ENCODE peak calls at places on chromosomes 16 and 17, in seven cellular contexts. One of them, this sample, is unnamed. For H3K9me3, the result is how much of the 10 kb centered on the place peaks cover.

GRCh38 chr17:34519286-34519685 is 60.1 kb upstream of the TMEM132E start:
- DNase-seq in AG04450: no peak
- DNase-seq in OCI-LY7: peak
- DNase-seq in neural progenitor cell: peak
- DNase-seq in IMR-90: no peak
- DNase-seq in thoracic aorta: no peak
- DNase-seq in adipocyte: no peak
- DNase-seq in this sample: no peak

GRCh38 chr17:9887521-9887920 is 17.6 kb downstream of the RCVRN start:
- DNase-seq in AG04450: no peak
- DNase-seq in thoracic aorta: no peak
- DNase-seq in IMR-90: no peak
- DNase-seq in neural progenitor cell: no peak
- DNase-seq in OCI-LY7: no peak
- DNase-seq in adipocyte: no peak
- DNase-seq in this sample: no peak

GRCh38 chr16:57591870-57592485 is 36.5 kb upstream of the ADGRG1 start:
- DNase-seq in IMR-90: no peak
- DNase-seq in neural progenitor cell: no peak
- DNase-seq in AG04450: no peak
- DNase-seq in adipocyte: no peak
- DNase-seq in OCI-LY7: no peak
- DNase-seq in thoracic aorta: no peak
- DNase-seq in this sample: no peak

GRCh38 chr16:67157892-67158635 is 1.6 kb downstream of the TRADD start:
- DNase-seq in IMR-90: no peak
- DNase-seq in thoracic aorta: no peak
- DNase-seq in OCI-LY7: no peak
- DNase-seq in AG04450: no peak
- DNase-seq in neural progenitor cell: no peak
- DNase-seq in adipocyte: no peak
- DNase-seq in this sample: no peak

GRCh38 chr16:89015271-89015859 is 38.4 kb upstream of the CBFA2T3 start:
- DNase-seq in adipocyte: no peak
- DNase-seq in OCI-LY7: no peak
- DNase-seq in AG04450: no peak
- DNase-seq in neural progenitor cell: no peak
- DNase-seq in thoracic aorta: no peak
- DNase-seq in IMR-90: no peak
- DNase-seq in this sample: no peak

GRCh38 chr17:41354538-41354937 is 3.9 kb upstream of the KRT33A start:
- DNase-seq in adipocyte: no peak
- DNase-seq in neural progenitor cell: no peak
- DNase-seq in OCI-LY7: no peak
- DNase-seq in AG04450: no peak
- DNase-seq in IMR-90: no peak
- DNase-seq in thoracic aorta: no peak
- DNase-seq in this sample: no peak

GRCh38 chr17:40341808-40342574 is 22.5 kb downstream of the GJD3 start:
- DNase-seq in neural progenitor cell: peak
- DNase-seq in adipocyte: peak
- DNase-seq in OCI-LY7: no peak
- DNase-seq in thoracic aorta: no peak
- DNase-seq in IMR-90: peak
- DNase-seq in AG04450: no peak
- DNase-seq in this sample: peak

GRCh38 chr16:77590707-77591106 is 131.6 kb upstream of the NUDT7 start:
- DNase-seq in AG04450: no peak
- DNase-seq in OCI-LY7: no peak
- DNase-seq in neural progenitor cell: no peak
- DNase-seq in thoracic aorta: no peak
- DNase-seq in adipocyte: no peak
- DNase-seq in IMR-90: no peak
- DNase-seq in this sample: no peak

GRCh38 chr17:31533546-31534155 is 142.2 kb downstream of the RAB11FIP4 start:
- DNase-seq in adipocyte: peak
- DNase-seq in neural progenitor cell: peak
- DNase-seq in thoracic aorta: no peak
- DNase-seq in OCI-LY7: peak
- DNase-seq in IMR-90: peak
- DNase-seq in AG04450: peak
- DNase-seq in this sample: peak

GRCh38 chr17:7956208-7956965 is 24.4 kb downstream of the CNTROB start:
- DNase-seq in adipocyte: peak
- DNase-seq in AG04450: no peak
- DNase-seq in IMR-90: peak
- DNase-seq in thoracic aorta: no peak
- DNase-seq in OCI-LY7: no peak
- DNase-seq in neural progenitor cell: no peak
- DNase-seq in this sample: peak

GRCh38 chr17:31480067-31480466 is 88.6 kb downstream of the RAB11FIP4 start:
- DNase-seq in thoracic aorta: no peak
- DNase-seq in IMR-90: no peak
- DNase-seq in neural progenitor cell: no peak
- DNase-seq in adipocyte: no peak
- DNase-seq in OCI-LY7: no peak
- DNase-seq in AG04450: no peak
- DNase-seq in this sample: no peak

GRCh38 chr17:77869041-77869595 is 89.4 kb upstream of the TNRC6C start:
- DNase-seq in adipocyte: no peak
- DNase-seq in neural progenitor cell: no peak
- DNase-seq in thoracic aorta: no peak
- DNase-seq in OCI-LY7: no peak
- DNase-seq in AG04450: no peak
- DNase-seq in IMR-90: no peak
- DNase-seq in this sample: no peak

GRCh38 chr17:51015145-51015558 is 105.5 kb downstream of the SPAG9 start:
- DNase-seq in adipocyte: peak
- DNase-seq in thoracic aorta: no peak
- DNase-seq in neural progenitor cell: no peak
- DNase-seq in OCI-LY7: no peak
- DNase-seq in IMR-90: peak
- DNase-seq in AG04450: no peak
- DNase-seq in this sample: peak

GRCh38 chr17:72404872-72405271 is 284.1 kb downstream of the SOX9 start:
- DNase-seq in thoracic aorta: no peak
- DNase-seq in AG04450: no peak
- DNase-seq in adipocyte: peak
- DNase-seq in neural progenitor cell: no peak
- DNase-seq in IMR-90: peak
- DNase-seq in OCI-LY7: no peak
- DNase-seq in this sample: no peak

GRCh38 chr17:78391843-78392242 is 13.4 kb downstream of the PGS1 start:
- DNase-seq in thoracic aorta: no peak
- DNase-seq in adipocyte: peak
- DNase-seq in OCI-LY7: no peak
- DNase-seq in AG04450: no peak
- DNase-seq in neural progenitor cell: no peak
- DNase-seq in IMR-90: peak
- DNase-seq in this sample: peak

GRCh38 chr17:32187276-32187675 is 45.0 kb downstream of the RHOT1 start:
- DNase-seq in adipocyte: no peak
- DNase-seq in OCI-LY7: no peak
- DNase-seq in thoracic aorta: no peak
- DNase-seq in IMR-90: peak
- DNase-seq in neural progenitor cell: no peak
- DNase-seq in AG04450: no peak
- DNase-seq in this sample: no peak

GRCh38 chr16:88978608-88979346 is 1.8 kb upstream of the CBFA2T3 start:
- DNase-seq in OCI-LY7: peak
- DNase-seq in adipocyte: no peak
- DNase-seq in thoracic aorta: no peak
- DNase-seq in AG04450: no peak
- DNase-seq in IMR-90: no peak
- DNase-seq in neural progenitor cell: no peak
- DNase-seq in this sample: no peak

GRCh38 chr16:35142147-35142808 is 1682.9 kb downstream of the TP53TG3F start:
- DNase-seq in neural progenitor cell: no peak
- DNase-seq in AG04450: no peak
- DNase-seq in thoracic aorta: no peak
- DNase-seq in OCI-LY7: no peak
- DNase-seq in adipocyte: no peak
- DNase-seq in IMR-90: no peak
- DNase-seq in this sample: no peak
- H3K9me3 ChIP-seq in neural progenitor cell: under half
- H3K9me3 ChIP-seq in AG04450: half or more
- H3K9me3 ChIP-seq in thoracic aorta: under half
- H3K9me3 ChIP-seq in OCI-LY7: under half
- H3K9me3 ChIP-seq in adipocyte: under half
- H3K9me3 ChIP-seq in IMR-90: under half
- H3K9me3 ChIP-seq in this sample: under half

GRCh38 chr16:9094008-9094846 is 2.8 kb downstream of the HAPSTR1 start:
- DNase-seq in IMR-90: no peak
- DNase-seq in neural progenitor cell: no peak
- DNase-seq in AG04450: no peak
- DNase-seq in OCI-LY7: peak
- DNase-seq in adipocyte: peak
- DNase-seq in thoracic aorta: no peak
- DNase-seq in this sample: no peak

GRCh38 chr16:9092963-9093477 is 1.6 kb downstream of the HAPSTR1 start:
- DNase-seq in adipocyte: peak
- DNase-seq in thoracic aorta: no peak
- DNase-seq in OCI-LY7: peak
- DNase-seq in AG04450: no peak
- DNase-seq in neural progenitor cell: peak
- DNase-seq in IMR-90: no peak
- DNase-seq in this sample: peak

GRCh38 chr16:9090960-9091866 is at the start of gene HAPSTR1:
- DNase-seq in thoracic aorta: peak
- DNase-seq in IMR-90: peak
- DNase-seq in AG04450: peak
- DNase-seq in OCI-LY7: peak
- DNase-seq in adipocyte: peak
- DNase-seq in neural progenitor cell: peak
- DNase-seq in this sample: peak

GRCh38 chr16:9091867-9092281 is 430 bp downstream of the HAPSTR1 start:
- DNase-seq in IMR-90: no peak
- DNase-seq in thoracic aorta: no peak
- DNase-seq in OCI-LY7: peak
- DNase-seq in AG04450: no peak
- DNase-seq in adipocyte: peak
- DNase-seq in neural progenitor cell: no peak
- DNase-seq in this sample: peak

DNA sequence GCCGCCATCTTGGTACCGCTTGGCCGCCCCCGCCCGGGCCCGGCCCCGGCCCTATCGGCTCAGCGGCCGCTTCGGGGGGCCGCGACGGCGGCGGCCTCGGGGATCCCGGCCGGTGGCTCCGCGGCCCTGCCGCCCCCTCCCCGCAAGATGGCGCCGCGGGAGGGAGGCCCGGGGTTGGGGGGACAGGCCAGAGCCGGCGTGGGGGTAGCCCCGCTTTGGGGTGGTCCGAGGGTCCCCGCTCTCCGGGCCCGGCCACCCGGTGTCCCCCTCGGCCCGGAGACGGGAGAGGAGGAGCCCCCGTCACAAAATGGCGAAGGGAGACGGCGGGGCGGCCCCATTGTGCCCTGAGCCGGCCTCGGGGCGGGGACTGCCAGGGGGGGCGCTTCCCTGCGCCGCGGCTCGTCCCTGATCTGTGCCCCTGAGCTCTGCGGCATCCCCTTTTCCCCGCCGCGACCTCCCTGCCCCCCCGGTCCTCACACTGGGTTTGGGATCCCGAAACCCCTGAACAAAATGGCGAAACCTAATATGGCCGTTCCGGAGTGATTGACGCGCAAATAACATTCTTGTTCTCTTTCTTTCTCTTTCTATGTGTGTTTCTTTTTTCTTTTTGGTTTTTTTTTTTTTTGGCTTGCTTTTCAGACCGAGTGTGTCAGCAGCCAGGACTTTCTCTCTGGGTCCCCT is 978 bp downstream of the HAPSTR1 start:
- DNase-seq in IMR-90: no peak
- DNase-seq in thoracic aorta: no peak
- DNase-seq in OCI-LY7: peak
- DNase-seq in adipocyte: peak
- DNase-seq in neural progenitor cell: peak
- DNase-seq in AG04450: no peak
- DNase-seq in this sample: peak
- H3K4me3 ChIP-seq in IMR-90: peak
- H3K4me3 ChIP-seq in thoracic aorta: peak
- H3K4me3 ChIP-seq in OCI-LY7: peak
- H3K4me3 ChIP-seq in adipocyte: peak
- H3K4me3 ChIP-seq in neural progenitor cell: peak
- H3K4me3 ChIP-seq in AG04450: peak
- H3K4me3 ChIP-seq in this sample: peak

DNA sequence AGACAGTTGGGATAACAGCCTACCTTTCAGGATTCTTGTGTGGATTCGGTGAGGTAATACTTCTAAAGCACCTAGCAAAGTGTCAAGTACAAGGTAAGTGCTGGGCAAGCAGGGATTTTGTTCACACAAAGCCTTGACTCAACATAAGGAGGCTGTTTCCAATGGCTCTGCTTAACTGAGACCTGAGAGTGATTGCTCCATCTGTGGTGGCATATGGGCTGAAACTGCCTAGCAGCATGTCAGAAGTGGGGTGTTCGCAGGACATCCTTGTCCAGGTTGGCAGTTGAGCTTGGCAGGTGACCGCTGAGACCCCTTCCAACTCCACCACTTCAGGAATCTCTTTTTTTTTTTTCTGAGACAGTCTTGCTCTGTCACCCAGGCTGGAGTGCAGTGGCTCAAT is 19.8 kb downstream of the IL4R start:
- DNase-seq in IMR-90: no peak
- DNase-seq in AG04450: no peak
- DNase-seq in adipocyte: no peak
- DNase-seq in OCI-LY7: no peak
- DNase-seq in thoracic aorta: no peak
- DNase-seq in neural progenitor cell: no peak
- DNase-seq in this sample: no peak
- H3K9me3 ChIP-seq in IMR-90: under half
- H3K9me3 ChIP-seq in AG04450: under half
- H3K9me3 ChIP-seq in adipocyte: under half
- H3K9me3 ChIP-seq in OCI-LY7: under half
- H3K9me3 ChIP-seq in thoracic aorta: under half
- H3K9me3 ChIP-seq in neural progenitor cell: under half
- H3K9me3 ChIP-seq in this sample: under half

GRCh38 chr16:31880322-31880979 is 6.8 kb downstream of the ZNF267 start:
- DNase-seq in adipocyte: peak
- DNase-seq in OCI-LY7: no peak
- DNase-seq in IMR-90: peak
- DNase-seq in thoracic aorta: no peak
- DNase-seq in AG04450: no peak
- DNase-seq in neural progenitor cell: no peak
- DNase-seq in this sample: peak
- H3K4me3 ChIP-seq in adipocyte: no peak
- H3K4me3 ChIP-seq in OCI-LY7: no peak
- H3K4me3 ChIP-seq in IMR-90: no peak
- H3K4me3 ChIP-seq in thoracic aorta: peak
- H3K4me3 ChIP-seq in AG04450: no peak
- H3K4me3 ChIP-seq in neural progenitor cell: no peak
- H3K4me3 ChIP-seq in this sample: no peak

GRCh38 chr17:54194268-54194667 is 371.5 kb downstream of the KIF2B start:
- DNase-seq in AG04450: no peak
- DNase-seq in adipocyte: no peak
- DNase-seq in neural progenitor cell: no peak
- DNase-seq in IMR-90: no peak
- DNase-seq in OCI-LY7: no peak
- DNase-seq in thoracic aorta: no peak
- DNase-seq in this sample: no peak
- H3K9me3 ChIP-seq in AG04450: under half
- H3K9me3 ChIP-seq in adipocyte: under half
- H3K9me3 ChIP-seq in neural progenitor cell: under half
- H3K9me3 ChIP-seq in IMR-90: under half
- H3K9me3 ChIP-seq in OCI-LY7: under half
- H3K9me3 ChIP-seq in thoracic aorta: under half
- H3K9me3 ChIP-seq in this sample: under half

This sample was measured in hepatocyte.